ENCODE peak calls at places on chromosome 16, in six cellular contexts. One of them, this sample, is unnamed.

GRCh38 chr16:85461814-85462404 is 151.2 kb upstream of the GSE1 start:
- DNase-seq in mucosa of descending colon: no peak
- DNase-seq in ascending aorta: no peak
- DNase-seq in HFFc6: no peak
- DNase-seq in Calu3: no peak
- DNase-seq in HCT116: no peak
- DNase-seq in this sample: peak

GRCh38 chr16:47073223-47074155 is 70.3 kb downstream of the NETO2 start:
- DNase-seq in mucosa of descending colon: peak
- DNase-seq in Calu3: no peak
- DNase-seq in HCT116: no peak
- DNase-seq in HFFc6: no peak
- DNase-seq in ascending aorta: no peak
- DNase-seq in this sample: no peak

GRCh38 chr16:82728901-82729300 is 102.1 kb downstream of the CDH13 start:
- DNase-seq in HCT116: no peak
- DNase-seq in HFFc6: no peak
- DNase-seq in mucosa of descending colon: no peak
- DNase-seq in Calu3: no peak
- DNase-seq in ascending aorta: no peak
- DNase-seq in this sample: no peak

GRCh38 chr16:83870830-83871229 is 28.1 kb upstream of the MLYCD start:
- DNase-seq in Calu3: no peak
- DNase-seq in HCT116: no peak
- DNase-seq in HFFc6: no peak
- DNase-seq in mucosa of descending colon: no peak
- DNase-seq in ascending aorta: no peak
- DNase-seq in this sample: no peak

GRCh38 chr16:5971924-5972323 is 874.3 kb upstream of the EEF2KMT start:
- DNase-seq in HCT116: no peak
- DNase-seq in HFFc6: no peak
- DNase-seq in mucosa of descending colon: peak
- DNase-seq in ascending aorta: no peak
- DNase-seq in Calu3: no peak
- DNase-seq in this sample: no peak

GRCh38 chr16:67016143-67016542 is 12.8 kb upstream of the CBFB start:
- DNase-seq in mucosa of descending colon: no peak
- DNase-seq in HFFc6: no peak
- DNase-seq in HCT116: no peak
- DNase-seq in ascending aorta: no peak
- DNase-seq in Calu3: no peak
- DNase-seq in this sample: no peak

GRCh38 chr16:7303677-7304200 is 28.9 kb upstream of the RBFOX1 start:
- DNase-seq in HCT116: no peak
- DNase-seq in ascending aorta: no peak
- DNase-seq in Calu3: no peak
- DNase-seq in mucosa of descending colon: no peak
- DNase-seq in HFFc6: no peak
- DNase-seq in this sample: no peak

GRCh38 chr16:88289549-88290344 is 93.0 kb upstream of the ZNF469 start:
- DNase-seq in HFFc6: peak
- DNase-seq in Calu3: no peak
- DNase-seq in ascending aorta: no peak
- DNase-seq in HCT116: no peak
- DNase-seq in mucosa of descending colon: no peak
- DNase-seq in this sample: peak

GRCh38 chr16:67082100-67082499 is 27.6 kb upstream of the PHAF1 start:
- DNase-seq in mucosa of descending colon: no peak
- DNase-seq in Calu3: no peak
- DNase-seq in HFFc6: no peak
- DNase-seq in ascending aorta: no peak
- DNase-seq in HCT116: no peak
- DNase-seq in this sample: no peak

GRCh38 chr16:50940275-50940854 is 198.5 kb downstream of the CYLD start:
- DNase-seq in Calu3: no peak
- DNase-seq in mucosa of descending colon: no peak
- DNase-seq in HFFc6: no peak
- DNase-seq in HCT116: no peak
- DNase-seq in ascending aorta: no peak
- DNase-seq in this sample: no peak

GRCh38 chr16:66636199-66636598 is 31.7 kb downstream of the CMTM3 start:
- DNase-seq in HFFc6: no peak
- DNase-seq in mucosa of descending colon: no peak
- DNase-seq in HCT116: no peak
- DNase-seq in Calu3: no peak
- DNase-seq in ascending aorta: no peak
- DNase-seq in this sample: no peak

GRCh38 chr16:49630783-49631182 is 225.1 kb downstream of the ZNF423 start:
- DNase-seq in HCT116: no peak
- DNase-seq in ascending aorta: no peak
- DNase-seq in mucosa of descending colon: no peak
- DNase-seq in Calu3: no peak
- DNase-seq in HFFc6: no peak
- DNase-seq in this sample: peak
- TF ChIP-seq CTCF in HCT116: no peak
- TF ChIP-seq CTCF in ascending aorta: no peak
- TF ChIP-seq CTCF in mucosa of descending colon: no peak
- TF ChIP-seq CTCF in Calu3: no peak
- TF ChIP-seq CTCF in HFFc6: no peak
- TF ChIP-seq CTCF in this sample: no peak

DNA sequence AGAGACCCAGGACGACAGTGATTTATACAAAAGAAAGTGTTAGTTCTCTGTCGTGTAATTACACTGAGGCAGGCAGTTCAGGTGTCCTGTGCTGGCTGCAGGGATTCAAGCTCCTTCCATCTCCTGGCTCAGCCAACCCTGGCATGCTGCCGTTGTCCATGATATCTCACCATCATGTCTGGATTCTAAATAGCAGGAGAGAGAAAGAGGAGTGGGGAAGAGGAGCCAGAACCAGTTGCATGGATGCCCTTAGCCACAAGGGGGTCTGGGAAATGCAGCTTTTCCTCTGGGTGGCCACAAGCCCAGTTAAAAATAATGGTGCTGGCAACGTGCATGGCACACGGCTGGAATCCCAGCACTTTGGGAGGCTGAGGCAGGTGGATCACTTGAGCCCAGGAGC is 9.7 kb downstream of the C16orf54 start:
- DNase-seq in mucosa of descending colon: no peak
- DNase-seq in ascending aorta: no peak
- DNase-seq in Calu3: no peak
- DNase-seq in HCT116: no peak
- DNase-seq in HFFc6: no peak
- DNase-seq in this sample: no peak
- TF ChIP-seq CTCF in mucosa of descending colon: no peak
- TF ChIP-seq CTCF in ascending aorta: no peak
- TF ChIP-seq CTCF in Calu3: no peak
- TF ChIP-seq CTCF in HCT116: no peak
- TF ChIP-seq CTCF in HFFc6: peak
- TF ChIP-seq CTCF in this sample: no peak

GRCh38 chr16:89873822-89874689 is 664 bp downstream of the TCF25 start:
- DNase-seq in Calu3: peak
- DNase-seq in HFFc6: peak
- DNase-seq in ascending aorta: peak
- DNase-seq in mucosa of descending colon: peak
- DNase-seq in HCT116: peak
- DNase-seq in this sample: peak

GRCh38 chr16:89870440-89870839 is 3.0 kb upstream of the TCF25 start:
- DNase-seq in Calu3: no peak
- DNase-seq in HCT116: no peak
- DNase-seq in HFFc6: no peak
- DNase-seq in mucosa of descending colon: no peak
- DNase-seq in ascending aorta: no peak
- DNase-seq in this sample: no peak

GRCh38 chr16:89871895-89872294 is 1.5 kb upstream of the TCF25 start:
- DNase-seq in HCT116: no peak
- DNase-seq in HFFc6: no peak
- DNase-seq in Calu3: no peak
- DNase-seq in ascending aorta: no peak
- DNase-seq in mucosa of descending colon: no peak
- DNase-seq in this sample: no peak

GRCh38 chr16:89869911-89870310 is 3.5 kb upstream of the TCF25 start:
- DNase-seq in HFFc6: no peak
- DNase-seq in ascending aorta: no peak
- DNase-seq in Calu3: no peak
- DNase-seq in HCT116: no peak
- DNase-seq in mucosa of descending colon: no peak
- DNase-seq in this sample: no peak

GRCh38 chr16:89873109-89873821 is at the start of gene TCF25:
- DNase-seq in HCT116: peak
- DNase-seq in ascending aorta: no peak
- DNase-seq in Calu3: peak
- DNase-seq in HFFc6: peak
- DNase-seq in mucosa of descending colon: peak
- DNase-seq in this sample: peak
- TF ChIP-seq CTCF in HCT116: no peak
- TF ChIP-seq CTCF in ascending aorta: no peak
- TF ChIP-seq CTCF in Calu3: no peak
- TF ChIP-seq CTCF in HFFc6: peak
- TF ChIP-seq CTCF in mucosa of descending colon: no peak
- TF ChIP-seq CTCF in this sample: no peak

GRCh38 chr16:20838250-20838649 is 31.9 kb downstream of the REXO5 start:
- DNase-seq in ascending aorta: no peak
- DNase-seq in HCT116: no peak
- DNase-seq in Calu3: no peak
- DNase-seq in HFFc6: no peak
- DNase-seq in mucosa of descending colon: no peak
- DNase-seq in this sample: no peak
- TF ChIP-seq CTCF in ascending aorta: no peak
- TF ChIP-seq CTCF in HCT116: no peak
- TF ChIP-seq CTCF in Calu3: no peak
- TF ChIP-seq CTCF in HFFc6: no peak
- TF ChIP-seq CTCF in mucosa of descending colon: no peak
- TF ChIP-seq CTCF in this sample: no peak

DNA sequence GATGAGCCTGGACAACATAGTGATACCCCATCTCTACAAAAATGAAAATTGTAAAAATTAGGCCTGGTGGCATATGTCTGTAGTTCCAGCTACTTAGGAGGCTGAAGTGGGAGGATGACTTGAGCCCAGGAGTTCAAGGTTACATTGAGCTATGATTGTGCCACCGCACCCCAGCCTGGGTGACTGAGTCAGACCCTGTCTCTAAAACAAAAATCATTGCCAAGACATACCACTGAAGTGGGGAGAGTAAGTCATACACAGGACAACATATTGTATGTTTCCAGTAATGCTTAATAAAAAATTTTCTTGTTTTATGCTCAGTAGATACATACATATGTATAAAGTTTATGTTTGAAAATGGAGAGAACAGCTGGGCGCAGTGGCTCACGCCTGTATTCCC is 39.2 kb downstream of the NDE1 start:
- DNase-seq in ascending aorta: no peak
- DNase-seq in HFFc6: peak
- DNase-seq in HCT116: no peak
- DNase-seq in Calu3: no peak
- DNase-seq in mucosa of descending colon: no peak
- DNase-seq in this sample: no peak
- TF ChIP-seq CTCF in ascending aorta: no peak
- TF ChIP-seq CTCF in HFFc6: no peak
- TF ChIP-seq CTCF in HCT116: no peak
- TF ChIP-seq CTCF in Calu3: no peak
- TF ChIP-seq CTCF in mucosa of descending colon: no peak
- TF ChIP-seq CTCF in this sample: no peak

This sample was measured in mesothelial cell of epicardium.